ENCODE peak calls at places on chromosomes 6 and 20, in nine cellular contexts. Q is ascending aorta, T is IMR-90, X is mammary epithelial cell, Z is fibroblast of lung, B is transverse colon, I is Panc1, J is heart right ventricle, C is OCI-LY7. P is an unnamed sample.

GRCh38 chr6:16472349-16473069 is 234.1 kb downstream of the GMPR start:
- DNase-seq in Q (no peak), T (peak), X (no peak), Z (peak), B (no peak), I (no peak), J (no peak), C (no peak), P (peak)

GRCh38 chr6:5034328-5034727 is 30.5 kb upstream of the RPP40 start:
- DNase-seq in Q (no peak), T (no peak), X (no peak), Z (no peak), B (no peak), I (no peak), J (no peak), C (no peak), P (no peak)

GRCh38 chr6:138406443-138406842 is 2.4 kb downstream of the HEBP2 start:
- DNase-seq in Q (no peak), T (no peak), X (no peak), Z (no peak), B (peak), I (no peak), J (no peak), C (peak), P (no peak)

GRCh38 chr6:12802440-12802839 is 85.9 kb downstream of the PHACTR1 start:
- DNase-seq in Q (no peak), T (no peak), X (no peak), Z (no peak), B (no peak), I (no peak), J (no peak), C (no peak), P (no peak)

GRCh38 chr6:56374841-56375369 is 127.5 kb upstream of the COL21A1 start:
- DNase-seq in Q (peak), T (peak), X (peak), Z (peak), B (no peak), I (no peak), J (no peak), C (no peak), P (no peak)

GRCh38 chr6:98579941-98580340 is 254.4 kb upstream of the POU3F2 start:
- DNase-seq in Q (no peak), T (peak), X (peak), Z (peak), B (no peak), I (no peak), J (no peak), C (no peak), P (no peak)

GRCh38 chr6:84906514-84906913 is 142.1 kb upstream of the TBX18 start:
- DNase-seq in Q (no peak), T (no peak), X (no peak), Z (no peak), B (no peak), I (no peak), J (no peak), C (no peak), P (no peak)

GRCh38 chr6:167496707-167497106 is 171.8 kb downstream of the TTLL2 start:
- DNase-seq in Q (no peak), T (no peak), X (no peak), Z (no peak), B (no peak), I (no peak), J (no peak), C (no peak), P (no peak)

GRCh38 chr6:104623052-104623690 is 236.5 kb downstream of the HACE1 start:
- DNase-seq in Q (no peak), T (no peak), X (no peak), Z (no peak), B (no peak), I (no peak), J (no peak), C (peak), P (peak)

GRCh38 chr6:40604082-40604481 is 16.9 kb upstream of the LRFN2 start:
- DNase-seq in Q (peak), T (no peak), X (no peak), Z (no peak), B (no peak), I (no peak), J (no peak), C (no peak), P (no peak)

GRCh38 chr6:107603029-107603428 is 113.1 kb downstream of the SOBP start:
- DNase-seq in Q (no peak), T (no peak), X (no peak), Z (no peak), B (no peak), I (no peak), J (no peak), C (no peak), P (no peak)

GRCh38 chr6:130306377-130306776 is 59.4 kb upstream of the TMEM200A start:
- DNase-seq in Q (no peak), T (peak), X (peak), Z (peak), B (no peak), I (no peak), J (no peak), C (no peak), P (no peak)

GRCh38 chr20:49880177-49880576 is 35.2 kb downstream of the SPATA2 start:
- DNase-seq in Q (no peak), T (peak), X (no peak), Z (peak), B (no peak), I (no peak), J (no peak), C (no peak), P (no peak)

GRCh38 chr20:43530321-43531090 is 23.0 kb downstream of the L3MBTL1 start:
- DNase-seq in Q (no peak), T (no peak), X (no peak), Z (no peak), B (no peak), I (no peak), J (no peak), C (no peak), P (no peak)

GRCh38 chr20:9578584-9578983 is 64.2 kb downstream of the LAMP5 start:
- DNase-seq in Q (no peak), T (no peak), X (no peak), Z (peak), B (no peak), I (no peak), J (no peak), C (no peak), P (no peak)

GRCh38 chr6:39934060-39934757 is at the start of gene MOCS1:
- DNase-seq in Q (peak), T (peak), X (peak), Z (peak), B (peak), I (no peak), J (peak), C (no peak), P (no peak)

GRCh38 chr6:1510239-1510638 is 99.5 kb upstream of the FOXC1 start:
- DNase-seq in Q (no peak), T (no peak), X (no peak), Z (no peak), B (no peak), I (no peak), J (no peak), C (no peak), P (no peak)

GRCh38 chr20:36778831-36779655 is 5.5 kb upstream of the DSN1 start:
- DNase-seq in Q (no peak), T (no peak), X (no peak), Z (no peak), B (no peak), I (no peak), J (no peak), C (no peak), P (no peak)

DNA sequence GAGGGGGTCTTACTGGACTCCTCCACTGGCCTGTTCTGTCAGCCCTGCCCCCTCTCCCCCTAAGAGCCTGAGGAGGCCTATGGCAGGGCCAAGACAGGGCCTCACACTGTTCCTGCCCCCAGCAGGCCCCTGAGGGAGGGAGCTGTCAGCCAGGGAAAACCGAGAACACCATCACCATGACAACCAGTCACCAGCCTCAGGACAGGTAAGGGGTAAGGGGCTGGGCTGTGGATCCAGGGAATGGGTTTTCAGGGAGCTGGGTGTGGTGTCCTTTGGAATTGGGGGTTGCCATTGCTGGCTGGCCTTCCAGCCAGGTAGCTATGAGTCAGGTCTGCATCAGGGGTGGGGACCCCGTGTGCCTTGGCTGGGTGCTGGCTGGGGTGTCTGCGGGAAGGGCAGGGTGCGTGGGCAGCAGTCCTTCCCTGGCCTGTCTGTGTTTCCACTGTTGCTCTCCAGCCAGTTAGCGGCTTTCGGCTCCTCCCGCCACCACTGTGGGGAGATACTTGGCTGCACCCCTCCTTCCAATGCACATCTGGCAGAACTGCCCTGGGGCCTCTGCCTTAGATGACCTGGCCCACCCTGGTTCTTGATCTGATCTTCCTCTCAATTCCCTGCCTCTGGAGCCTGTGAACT is 3.9 kb downstream of the SLC29A1 start:
- DNase-seq in Q (no peak), T (no peak), X (peak), Z (no peak), B (no peak), I (no peak), J (no peak), C (no peak), P (peak)
- H3K27ac ChIP-seq in Q (peak), T (no peak), X (peak), Z (no peak), B (peak), I (peak), J (peak), C (no peak), P (no peak)

DNA sequence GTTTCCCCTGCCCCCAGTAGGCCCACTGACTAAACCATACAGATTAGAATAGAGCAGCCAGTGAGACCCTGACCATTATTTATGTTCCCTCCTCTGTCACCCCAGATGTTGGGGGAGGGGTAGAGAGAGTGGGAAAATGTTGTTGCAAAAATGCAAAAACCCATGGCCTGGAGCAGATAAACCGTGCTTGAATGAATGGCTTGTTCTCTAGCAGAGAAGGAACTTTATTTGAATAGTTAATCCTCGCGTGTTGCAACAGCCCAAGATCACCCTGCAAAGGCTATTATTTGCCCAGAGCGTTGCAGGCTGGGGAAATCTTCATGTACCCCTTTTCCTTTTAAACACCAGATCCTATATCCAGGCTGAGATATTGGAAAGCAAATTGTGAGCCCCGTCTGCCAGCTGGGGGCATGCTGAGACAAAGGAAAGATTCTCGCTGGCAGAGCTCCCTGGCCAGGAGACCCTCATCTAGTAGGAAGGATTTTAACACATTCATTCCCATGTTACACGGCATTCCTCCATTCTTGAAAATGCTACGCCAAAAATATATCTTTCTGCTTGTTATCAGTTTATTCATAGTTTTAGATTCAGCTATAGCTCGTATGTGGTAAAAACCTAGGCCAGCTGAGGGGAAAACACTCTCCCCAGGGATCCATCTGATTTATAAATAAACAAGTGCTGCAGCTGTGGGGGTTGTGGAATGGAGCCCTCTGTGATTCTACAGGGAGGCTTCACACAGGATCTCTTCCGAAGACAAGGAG is 53.0 kb downstream of the LINC00237 start:
- DNase-seq in Q (no peak), T (no peak), X (no peak), Z (no peak), B (no peak), I (no peak), J (no peak), C (no peak), P (no peak)
- TF ChIP-seq CTCF in Q (no peak), T (no peak), X (no peak), Z (no peak), B (no peak), I (peak), J (no peak), C (peak), P (no peak)

DNA sequence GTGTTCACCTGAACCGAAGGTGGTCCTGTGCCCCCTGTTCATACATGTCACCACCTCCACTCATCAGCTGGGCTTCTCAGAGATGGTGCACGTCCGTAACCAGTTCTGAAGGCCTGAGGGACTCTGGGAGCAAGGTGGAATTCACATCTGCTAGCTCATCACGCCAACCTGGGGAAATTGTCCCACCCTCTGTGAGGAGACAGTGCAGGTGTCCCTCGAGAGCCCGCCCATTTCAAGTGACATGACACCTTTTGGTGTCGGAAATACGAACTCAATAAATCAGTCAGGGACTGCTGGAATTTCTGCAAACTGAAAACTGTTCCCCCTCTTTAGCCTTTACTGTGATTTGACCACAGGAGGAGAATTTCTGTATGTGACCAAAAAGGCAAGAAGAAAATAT is 99.4 kb downstream of the SYNDIG1 start:
- DNase-seq in Q (no peak), T (no peak), X (no peak), Z (no peak), B (no peak), I (no peak), J (no peak), C (no peak), P (no peak)
- H3K4me3 ChIP-seq in Q (no peak), T (no peak), X (no peak), Z (no peak), B (no peak), I (no peak), J (no peak), C (no peak), P (no peak)

GRCh38 chr6:117072781-117073180 is 192.6 kb upstream of the VGLL2 start:
- DNase-seq in Q (no peak), T (no peak), X (no peak), Z (no peak), B (no peak), I (no peak), J (no peak), C (no peak), P (no peak)

GRCh38 chr6:117075218-117075617 is 190.1 kb upstream of the VGLL2 start:
- DNase-seq in Q (no peak), T (no peak), X (no peak), Z (no peak), B (no peak), I (no peak), J (no peak), C (no peak), P (no peak)

GRCh38 chr6:117074672-117075071 is 190.7 kb upstream of the VGLL2 start:
- DNase-seq in Q (no peak), T (no peak), X (no peak), Z (no peak), B (no peak), I (no peak), J (no peak), C (no peak), P (no peak)

GRCh38 chr6:117076076-117076475 is 189.3 kb upstream of the VGLL2 start:
- DNase-seq in Q (no peak), T (no peak), X (no peak), Z (no peak), B (no peak), I (no peak), J (no peak), C (no peak), P (no peak)

DNA sequence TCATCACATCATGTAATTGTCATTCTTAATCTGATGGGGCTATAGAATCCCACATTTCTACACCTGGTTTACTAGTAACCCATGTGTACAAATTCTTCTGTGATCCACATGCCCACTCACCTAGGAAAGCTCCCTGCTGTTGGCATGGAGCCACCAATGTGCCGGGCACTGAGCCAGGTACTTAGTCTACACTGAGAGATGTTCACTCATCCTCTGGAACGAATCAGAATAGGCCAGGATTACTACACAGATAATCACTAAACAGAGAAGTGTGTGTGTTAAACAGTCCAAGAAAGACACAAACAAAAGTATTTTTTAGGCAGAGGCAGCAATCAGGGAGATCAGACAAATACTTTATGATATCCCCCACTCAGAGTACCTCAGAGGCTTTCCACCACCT is 193.2 kb upstream of the VGLL2 start:
- DNase-seq in Q (no peak), T (no peak), X (peak), Z (no peak), B (no peak), I (no peak), J (peak), C (no peak), P (no peak)
- H3K27ac ChIP-seq in Q (no peak), T (no peak), X (no peak), Z (no peak), B (no peak), I (no peak), J (no peak), C (no peak), P (no peak)